ENCODE peak calls at places on chromosome X, in ten cellular contexts. O is cardiac muscle cell, D is endothelial cell of umbilical vein, Y is pancreas, G is neural progenitor cell, V is tibial artery, R is uterus, H is HCT116, F is esophagus muscularis mucosa, J is AG04450. K is an unnamed sample.

GRCh38 chrX:39550795-39551361 is 546.9 kb downstream of the BCOR start:
- DNase-seq in Y (no peak), R (no peak), D (no peak), F (no peak), O (no peak), G (no peak), V (no peak), H (no peak), J (no peak), K (no peak)

GRCh38 chrX:10166731-10167149 is 10.0 kb downstream of the CLCN4 start:
- DNase-seq in Y (no peak), D (no peak), F (no peak), V (no peak), R (no peak), G (no peak), J (no peak), O (peak; percentile 40), H (no peak), K (no peak)

GRCh38 chrX:56564182-56564885 is 907 bp downstream of the UBQLN2 start:
- DNase-seq in J (peak; percentile 1), H (no peak), D (peak; percentile 40), F (no peak), R (no peak), Y (peak; percentile 26), V (no peak), G (peak; percentile 39), O (peak; percentile 16), K (no peak)

GRCh38 chrX:55452825-55453124 is 848 bp downstream of the MAGEH1 start:
- DNase-seq in D (no peak), O (no peak), F (no peak), H (no peak), Y (no peak), G (no peak), V (no peak), R (no peak), J (no peak), K (no peak)

GRCh38 chrX:113982766-113983165 is 601.1 kb upstream of the HTR2C start:
- DNase-seq in F (no peak), G (no peak), H (no peak), R (no peak), O (no peak), D (no peak), V (no peak), J (no peak), Y (no peak), K (no peak)

GRCh38 chrX:153029875-153030274 is 26.4 kb upstream of the PNMA3 start:
- DNase-seq in D (no peak), H (no peak), J (no peak), F (no peak), R (no peak), V (no peak), G (no peak), O (no peak), Y (peak; percentile 69), K (no peak)

GRCh38 chrX:129759576-129760061 is 20.1 kb upstream of the SASH3 start:
- DNase-seq in D (peak; percentile 18), F (no peak), H (no peak), G (peak; percentile 34), Y (no peak), O (peak; percentile 92), V (peak; percentile 39), R (no peak), J (peak; percentile 51), K (peak; percentile 46)

GRCh38 chrX:109936114-109936513 is 66.8 kb upstream of the TMEM164 start:
- DNase-seq in O (peak; percentile 59), H (no peak), F (no peak), V (no peak), R (no peak), D (no peak), G (no peak), Y (no peak), J (no peak), K (no peak)

GRCh38 chrX:68832101-68832416 is 3.2 kb downstream of the EFNB1 start:
- DNase-seq in D (peak; percentile 70), J (peak; percentile 33), R (peak; percentile 64), H (no peak), Y (no peak), F (no peak), V (peak; percentile 68), O (peak; percentile 79), G (peak; percentile 41), K (no peak)

GRCh38 chrX:129736491-129736890 is 2.3 kb upstream of the XPNPEP2 start:
- DNase-seq in F (no peak), Y (no peak), R (no peak), D (no peak), O (no peak), H (no peak), V (no peak), G (no peak), J (no peak), K (no peak)

GRCh38 chrX:140525448-140525847 is 20.6 kb upstream of the SOX3 start:
- DNase-seq in Y (no peak), O (peak; percentile 34), V (no peak), G (no peak), R (no peak), J (no peak), F (no peak), D (no peak), H (no peak), K (no peak)

GRCh38 chrX:33457102-33457501 is 245.8 kb upstream of the DMD start:
- DNase-seq in G (no peak), D (no peak), H (no peak), O (no peak), V (no peak), R (no peak), Y (no peak), J (no peak), F (no peak), K (no peak)

GRCh38 chrX:153450114-153450948 is 4.5 kb upstream of the TREX2 start:
- DNase-seq in F (no peak), R (no peak), O (no peak), D (no peak), Y (no peak), H (no peak), J (no peak), V (no peak), G (no peak), K (no peak)

GRCh38 chrX:105173071-105173470 is 47.4 kb downstream of the TEX13A start:
- DNase-seq in F (no peak), D (no peak), H (no peak), G (no peak), R (no peak), Y (no peak), J (no peak), V (no peak), O (no peak), K (no peak)

GRCh38 chrX:129781134-129782014 is 1.6 kb downstream of the SASH3 start:
- DNase-seq in H (no peak), J (no peak), Y (no peak), F (no peak), G (no peak), V (peak; percentile 34), D (no peak), R (no peak), O (no peak), K (peak; percentile 71)

GRCh38 chrX:153639177-153640044 is 7.6 kb upstream of the DUSP9 start:
- DNase-seq in H (no peak), Y (peak; percentile 70), F (no peak), D (no peak), V (no peak), O (no peak), G (no peak), J (no peak), R (no peak), K (no peak)

GRCh38 chrX:79082886-79083285 is 61.6 kb upstream of the GPR174 start:
- DNase-seq in Y (no peak), F (no peak), D (no peak), R (no peak), G (no peak), H (no peak), V (no peak), J (no peak), O (no peak), K (no peak)

GRCh38 chrX:152897216-152898144 is at the start of gene ZNF185:
- DNase-seq in D (peak; percentile 54), O (peak; percentile 58), G (peak; percentile 89), V (no peak), R (no peak), J (no peak), Y (peak; percentile 79), F (no peak), H (no peak), K (no peak)

GRCh38 chrX:44042124-44042523 is 68.9 kb upstream of the NDP start:
- DNase-seq in V (no peak), R (no peak), O (no peak), J (no peak), Y (no peak), H (no peak), D (no peak), G (no peak), F (no peak), K (no peak)
- TF ChIP-seq CTCF in V (no peak), R (no peak), O (no peak), J (no peak), Y (no peak), H (no peak), D (no peak), G (no peak), F (no peak), K (no peak)

DNA sequence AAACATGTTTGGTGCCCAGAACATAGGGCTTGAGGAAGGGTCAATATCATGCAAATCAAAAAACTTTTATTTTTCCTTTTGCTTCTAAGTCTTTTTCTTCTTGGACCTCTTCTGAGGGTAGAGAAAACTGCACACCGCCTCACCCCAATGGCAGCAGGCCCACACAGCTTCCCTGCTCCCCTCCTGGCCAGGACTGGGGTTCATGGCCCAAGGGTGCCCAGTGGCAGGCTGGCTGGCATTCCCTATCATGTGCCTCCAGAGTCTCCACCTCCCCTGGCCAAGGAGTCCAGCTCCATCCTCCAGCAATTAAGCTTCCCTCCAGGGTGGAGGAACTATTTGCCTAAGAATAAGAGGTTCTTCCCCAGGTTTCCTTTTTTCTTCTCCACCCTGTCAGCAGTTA is 529.6 kb upstream of the SPANXN1 start:
- DNase-seq in H (no peak), R (no peak), O (no peak), J (no peak), Y (peak; percentile 32), V (no peak), F (no peak), G (no peak), D (no peak), K (no peak)
- H3K9me3 ChIP-seq in H (no peaks in the 10 kb centered on the region), R (no peaks in the 10 kb centered on the region), O (no peaks in the 10 kb centered on the region), J (peaks cover 3% of the 10 kb centered on the region), Y (no peaks in the 10 kb centered on the region), V (no peaks in the 10 kb centered on the region), F (no peaks in the 10 kb centered on the region), G (no peaks in the 10 kb centered on the region), D (no peaks in the 10 kb centered on the region), K (no peaks in the 10 kb centered on the region)

DNA sequence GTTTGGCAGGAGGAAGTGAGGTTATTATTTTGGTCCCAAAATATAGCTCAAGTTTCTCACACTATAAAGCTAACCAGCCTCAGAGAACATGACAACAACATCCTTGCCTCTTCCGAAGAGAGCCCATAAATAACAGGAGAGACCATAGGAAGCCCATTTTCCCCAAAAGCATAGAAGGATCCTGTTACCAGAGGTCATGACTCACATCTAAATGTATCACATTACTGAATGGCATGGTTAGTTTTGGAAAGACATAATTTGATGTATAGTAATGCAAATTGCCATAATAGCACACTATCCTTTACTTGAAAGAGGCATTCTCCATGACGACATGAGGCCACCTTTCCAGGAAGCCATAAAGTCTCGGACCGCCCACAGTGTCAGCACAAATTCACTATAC is 238.8 kb upstream of the GRIA3 start:
- DNase-seq in F (no peak), G (no peak), Y (no peak), J (no peak), O (no peak), R (no peak), D (no peak), V (no peak), H (no peak), K (no peak)
- H3K27me3 ChIP-seq in F (no peaks in the 10 kb centered on the region), G (no peaks in the 10 kb centered on the region), Y (no peaks in the 10 kb centered on the region), J (no peaks in the 10 kb centered on the region), O (no peaks in the 10 kb centered on the region), R (no peaks in the 10 kb centered on the region), D (no peaks in the 10 kb centered on the region), V (no peaks in the 10 kb centered on the region), H (no peaks in the 10 kb centered on the region), K (no peaks in the 10 kb centered on the region)

GRCh38 chrX:427812-428725 is 41.4 kb upstream of the PPP2R3B start:
- DNase-seq in H (no peak), F (no peak), D (no peak), G (peak; percentile 82), J (no peak), O (no peak), Y (no peak), V (no peak), R (no peak), K (no peak)
- TF ChIP-seq CTCF in H (no peak), F (peak; percentile 4), D (peak; percentile 16), G (peak; percentile 75), J (no peak), O (no peak), Y (no peak), V (no peak), R (no peak), K (no peak)